ENCODE peak calls at places on chromosomes 7 and 10, in four cellular contexts. N is transverse colon, M is stomach, H is cardiac muscle cell. P is an unnamed sample.

GRCh38 chr7:2809903-2810628 is 34.0 kb downstream of the GNA12 start:
- DNase-seq in H (no peak), M (no peak), N (no peak), P (no peak)

GRCh38 chr7:115124409-115124939 is 202.6 kb downstream of the MDFIC start:
- DNase-seq in H (no peak), M (no peak), N (no peak), P (no peak)

GRCh38 chr10:130108934-130109604 is 1.6 kb downstream of the C10orf143 start:
- DNase-seq in H (no peak), N (no peak), M (no peak), P (no peak)

GRCh38 chr7:134645935-134646334 is 718 bp upstream of the BPGM start:
- DNase-seq in M (no peak), N (no peak), H (peak; percentile 5), P (no peak)

GRCh38 chr7:130294314-130294713 is 1.4 kb downstream of the CPA4 start:
- DNase-seq in N (no peak), H (no peak), M (no peak), P (no peak)

GRCh38 chr7:114409750-114410149 is 4.9 kb upstream of the FOXP2 start:
- DNase-seq in M (no peak), H (no peak), N (no peak), P (no peak)

GRCh38 chr10:74586088-74586585 is 240.3 kb upstream of the KAT6B start:
- DNase-seq in H (peak; percentile 13), N (no peak), M (no peak), P (peak; percentile 39)

GRCh38 chr7:46414946-46415345 is 493.9 kb upstream of the IGFBP3 start:
- DNase-seq in M (no peak), N (no peak), H (peak; percentile 39), P (no peak)

GRCh38 chr7:141362580-141363435 is 188.4 kb upstream of the AGK start:
- DNase-seq in M (no peak), H (peak; percentile 18), N (no peak), P (peak; percentile 12)

GRCh38 chr10:60480865-60481563 is 91.3 kb upstream of the ANK3 start:
- DNase-seq in M (peak; percentile 39), N (no peak), H (no peak), P (peak; percentile 9)

GRCh38 chr7:76318488-76319353 is 16.2 kb downstream of the HSPB1 start:
- DNase-seq in M (peak; percentile 73), H (peak; percentile 56), N (peak; percentile 86), P (peak; percentile 69)

GRCh38 chr7:27118580-27118979 is 12.0 kb downstream of the HOXA4 start:
- DNase-seq in H (no peak), M (no peak), N (no peak), P (no peak)

GRCh38 chr7:121510302-121510701 is 114.2 kb upstream of the FAM3C start:
- DNase-seq in H (no peak), N (no peak), M (no peak), P (peak; percentile 24)

GRCh38 chr7:28180364-28181147 is at the start of gene JAZF1:
- DNase-seq in H (peak; percentile 88), M (peak; percentile 38), N (peak; percentile 38), P (peak; percentile 92)

GRCh38 chr7:55081854-55082603 is 63.2 kb downstream of the EGFR start:
- DNase-seq in M (no peak), N (no peak), H (no peak), P (no peak)

GRCh38 chr7:141354251-141354650 is 197.0 kb upstream of the AGK start:
- DNase-seq in H (no peak), N (no peak), M (no peak), P (no peak)

GRCh38 chr7:67462781-67463191 is 466.2 kb downstream of the TYW1 start:
- DNase-seq in H (peak; percentile 73), N (peak; percentile 34), M (no peak), P (peak; percentile 91)

GRCh38 chr10:16856092-16856491 is 38.9 kb upstream of the RSU1 start:
- DNase-seq in M (no peak), N (no peak), H (no peak), P (no peak)

GRCh38 chr7:38425509-38425908 is 152.1 kb upstream of the TARP start:
- DNase-seq in N (no peak), H (no peak), M (no peak), P (no peak)

GRCh38 chr10:48498940-48499510 is 105.8 kb downstream of the ARHGAP22 start:
- DNase-seq in N (no peak), H (no peak), M (peak; percentile 20), P (no peak)

GRCh38 chr10:5094265-5095205 is at the start of gene AKR1C3:
- DNase-seq in H (peak; percentile 53), N (no peak), M (no peak), P (no peak)

GRCh38 chr10:35843524-35844171 is 201.6 kb upstream of the FZD8 start:
- DNase-seq in N (no peak), M (peak; percentile 34), H (peak; percentile 73), P (no peak)

GRCh38 chr10:95388539-95388938 is 97.7 kb upstream of the PDLIM1 start:
- DNase-seq in H (no peak), N (no peak), M (peak; percentile 67), P (no peak)

GRCh38 chr10:25600651-25601050 is 333.4 kb upstream of the MYO3A start:
- DNase-seq in M (no peak), N (no peak), H (no peak), P (no peak)

GRCh38 chr10:71623098-71623985 is 96.2 kb downstream of the C10orf105 start:
- DNase-seq in N (peak; percentile 26), H (peak; percentile 56), M (no peak), P (no peak)

GRCh38 chr7:20352573-20353304 is 22.0 kb downstream of the ITGB8 start:
- DNase-seq in M (no peak), N (no peak), H (no peak), P (no peak)

GRCh38 chr10:48606530-48607355 is 1.9 kb upstream of the ARHGAP22 start:
- DNase-seq in N (peak; percentile 25), H (no peak), M (no peak), P (no peak)

GRCh38 chr10:108775911-108776475 is 1147.3 kb downstream of the XPNPEP1 start:
- DNase-seq in M (no peak), N (no peak), H (no peak), P (no peak)

GRCh38 chr7:99002146-99002826 is 124.0 kb downstream of the TRRAP start:
- DNase-seq in M (no peak), N (no peak), H (no peak), P (no peak)

GRCh38 chr10:72270607-72271281 is 3.0 kb upstream of the DDIT4 start:
- DNase-seq in N (no peak), M (no peak), H (no peak), P (no peak)

GRCh38 chr7:100435401-100436304 is 644 bp downstream of the PPP1R35 start:
- DNase-seq in N (peak; percentile 64), M (peak; percentile 64), H (peak; percentile 47), P (peak; percentile 30)

GRCh38 chr7:91518058-91518457 is 253.8 kb downstream of the FZD1 start:
- DNase-seq in H (no peak), M (no peak), N (no peak), P (no peak)

GRCh38 chr10:86258940-86259339 is 107.7 kb downstream of the GRID1 start:
- DNase-seq in N (no peak), M (peak; percentile 10), H (no peak), P (no peak)

GRCh38 chr7:138564365-138564764 is 104.3 kb downstream of the TRIM24 start:
- DNase-seq in N (no peak), M (peak; percentile 52), H (no peak), P (no peak)

GRCh38 chr7:115406216-115406615 is 484.3 kb downstream of the MDFIC start:
- DNase-seq in H (no peak), N (no peak), M (no peak), P (no peak)

GRCh38 chr10:6589287-6590094 is 9.4 kb upstream of the PRKCQ start:
- DNase-seq in M (no peak), N (no peak), H (peak; percentile 28), P (no peak)

GRCh38 chr7:27095897-27096755 is at the start of gene HOXA1:
- DNase-seq in N (peak; percentile 90), M (peak; percentile 59), H (peak; percentile 66), P (no peak)

GRCh38 chr10:96585726-96586418 is 940 bp downstream of the TM9SF3 start:
- DNase-seq in H (no peak), N (peak; percentile 78), M (no peak), P (no peak)

GRCh38 chr10:117365612-117366011 is 9.6 kb downstream of the PDZD8 start:
- DNase-seq in H (no peak), N (peak; percentile 36), M (peak; percentile 71), P (no peak)

GRCh38 chr7:104969183-104969582 is 44.8 kb upstream of the KMT2E start:
- DNase-seq in M (no peak), H (no peak), N (no peak), P (no peak)
- H3K4me1 ChIP-seq in M (peaks cover 85% of the 10 kb centered on the region), H (no peaks in the 10 kb centered on the region), N (peaks cover 14% of the 10 kb centered on the region), P (no peaks in the 10 kb centered on the region)

GRCh38 chr7:80783177-80783687 is 135.6 kb downstream of the SEMA3C start:
- DNase-seq in M (no peak), H (no peak), N (no peak), P (no peak)
- H3K4me3 ChIP-seq in M (no peak overlapping the region), H (no peak overlapping the region), N (no peak overlapping the region), P (no peak overlapping the region)

DNA sequence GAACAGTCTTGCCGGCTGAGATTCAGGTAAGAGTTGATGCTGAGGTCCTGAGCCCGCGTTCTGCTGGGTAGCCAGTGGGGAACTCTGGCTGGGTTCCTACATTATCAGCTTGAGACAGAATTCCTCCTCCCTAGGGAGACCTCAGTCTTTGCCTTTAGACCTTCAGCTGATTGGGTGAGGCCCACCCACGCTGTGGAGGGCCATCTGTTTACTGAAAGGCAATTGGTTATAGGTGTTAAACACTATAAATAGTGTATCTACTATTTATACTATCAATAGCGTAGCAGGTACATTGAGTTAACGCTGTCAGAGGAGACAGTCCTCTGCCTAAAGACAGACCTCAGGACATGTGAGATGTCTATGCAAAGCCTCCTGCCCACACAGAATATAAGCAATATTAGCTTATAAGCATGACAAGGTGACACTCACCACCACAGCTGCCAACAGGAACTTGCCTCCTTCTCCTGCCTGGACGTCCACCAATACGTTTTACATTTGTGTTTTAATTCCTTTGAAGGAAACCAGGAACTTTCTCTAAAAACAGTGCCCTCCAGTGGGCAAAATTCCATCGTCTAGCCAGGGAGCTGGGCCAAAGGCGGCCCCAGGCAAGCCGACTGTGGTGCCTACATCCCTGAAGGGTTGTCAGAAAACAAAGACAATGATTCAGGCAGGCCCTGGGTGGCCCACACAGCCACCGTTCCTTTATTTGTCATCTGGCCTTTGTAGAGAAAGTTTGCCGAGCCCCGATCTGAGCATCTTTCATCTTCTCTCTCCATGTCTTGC is 58.8 kb downstream of the INSIG1 start:
- DNase-seq in H (peak; percentile 41), M (no peak), N (no peak), P (no peak)
- TF ChIP-seq CTCF in H (peak; percentile 27), M (no peak), N (no peak), P (peak; percentile 45)

DNA sequence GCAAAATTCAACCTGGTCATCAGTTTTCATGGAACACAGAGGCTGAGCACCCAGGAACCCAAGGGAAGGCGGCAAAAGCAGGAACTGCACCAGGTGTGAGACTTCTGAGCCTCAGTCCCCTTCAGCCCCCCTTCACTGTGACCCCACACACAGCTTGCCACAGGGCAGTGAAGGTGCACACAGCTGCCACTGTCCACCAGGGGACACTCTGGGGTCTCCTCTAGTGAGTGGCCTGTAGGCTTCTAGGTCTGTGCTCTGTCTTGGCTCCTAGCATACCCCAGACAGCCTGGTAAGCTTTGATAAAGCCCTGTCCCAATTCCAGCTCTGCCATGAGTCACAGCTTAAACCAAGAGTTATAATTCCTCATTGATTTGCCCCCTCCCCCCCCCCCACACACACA is 12.1 kb downstream of the KCNH2 start:
- DNase-seq in M (no peak), H (peak; percentile 80), N (no peak), P (peak; percentile 73)
- H3K4me1 ChIP-seq in M (peaks cover 95% of the 10 kb centered on the region), H (peaks cover 95% of the 10 kb centered on the region), N (peaks cover 27% of the 10 kb centered on the region), P (peaks cover 75% of the 10 kb centered on the region)

P was measured in BE2C.